ENCODE peak calls at places on chromosomes 12 and 14, in ten cellular contexts. A is AG04449, E is foreskin fibroblast, Y is cardiac fibroblast, J is fibroblast of pulmonary artery, N is GM06990, V is HL-60, U is upper lobe of right lung, Q is right cardiac atrium, C is breast epithelium. I is an unnamed sample.

GRCh38 chr12:127238061-127238460 is 1028.9 kb upstream of the TMEM132C start:
- DNase-seq in A (no peak), E (no peak), Y (no peak), J (peak), N (no peak), V (no peak), U (no peak), Q (no peak), C (no peak), I (peak)

GRCh38 chr14:51441001-51441400 is 201.0 kb downstream of the TMX1 start:
- DNase-seq in A (no peak), E (peak), Y (no peak), J (no peak), N (no peak), V (no peak), U (no peak), Q (no peak), C (no peak), I (peak)

GRCh38 chr12:5171701-5172100 is 128.0 kb downstream of the KCNA5 start:
- DNase-seq in A (no peak), E (peak), Y (peak), J (peak), N (no peak), V (no peak), U (no peak), Q (no peak), C (no peak), I (peak)

GRCh38 chr12:75714462-75715322 is 203.3 kb upstream of the KRR1 start:
- DNase-seq in A (no peak), E (no peak), Y (no peak), J (no peak), N (no peak), V (no peak), U (no peak), Q (no peak), C (no peak), I (peak)

GRCh38 chr12:121810234-121810817 is 6.5 kb downstream of the SETD1B start:
- DNase-seq in A (no peak), E (no peak), Y (no peak), J (no peak), N (no peak), V (no peak), U (no peak), Q (peak), C (no peak), I (no peak)

GRCh38 chr14:45065540-45065939 is 18.4 kb upstream of the PRPF39 start:
- DNase-seq in A (no peak), E (no peak), Y (peak), J (no peak), N (no peak), V (no peak), U (no peak), Q (no peak), C (no peak), I (no peak)

GRCh38 chr14:37150414-37150813 is 22.0 kb downstream of the SLC25A21 start:
- DNase-seq in A (no peak), E (no peak), Y (peak), J (peak), N (no peak), V (no peak), U (no peak), Q (no peak), C (no peak), I (peak)

GRCh38 chr14:75978249-75978731 is 3.5 kb downstream of the TGFB3 start:
- DNase-seq in A (no peak), E (no peak), Y (no peak), J (no peak), N (no peak), V (no peak), U (no peak), Q (no peak), C (peak), I (no peak)

GRCh38 chr14:104524726-104525125 is 54.8 kb upstream of the C14orf180 start:
- DNase-seq in A (no peak), E (no peak), Y (no peak), J (no peak), N (no peak), V (no peak), U (no peak), Q (no peak), C (no peak), I (no peak)

GRCh38 chr12:104501641-104502040 is 44.9 kb downstream of the CHST11 start:
- DNase-seq in A (no peak), E (no peak), Y (no peak), J (no peak), N (no peak), V (no peak), U (no peak), Q (no peak), C (no peak), I (no peak)

GRCh38 chr12:95608252-95609033 is 57.2 kb upstream of the USP44 start:
- DNase-seq in A (no peak), E (peak), Y (peak), J (peak), N (no peak), V (no peak), U (peak), Q (peak), C (no peak), I (peak)

GRCh38 chr12:110314308-110314707 is 33.3 kb downstream of the ATP2A2 start:
- DNase-seq in A (peak), E (peak), Y (peak), J (peak), N (peak), V (no peak), U (no peak), Q (no peak), C (no peak), I (peak)

GRCh38 chr12:50924439-50925341 is 27.7 kb upstream of the HIGD1C start:
- DNase-seq in A (no peak), E (peak), Y (peak), J (peak), N (peak), V (peak), U (peak), Q (peak), C (peak), I (peak)

GRCh38 chr14:61153436-61153835 is 127.7 kb downstream of the TMEM30B start:
- DNase-seq in A (peak), E (peak), Y (peak), J (peak), N (no peak), V (no peak), U (no peak), Q (no peak), C (no peak), I (no peak)

GRCh38 chr14:21978184-21978998 is 304.8 kb upstream of the OR4E1 start:
- DNase-seq in A (no peak), E (no peak), Y (peak), J (peak), N (no peak), V (peak), U (peak), Q (no peak), C (no peak), I (peak)

GRCh38 chr14:20624495-20625070 is 16.9 kb downstream of the OR6S1 start:
- DNase-seq in A (no peak), E (peak), Y (peak), J (peak), N (peak), V (no peak), U (peak), Q (peak), C (no peak), I (peak)

GRCh38 chr14:29529418-29529817 is 398.2 kb downstream of the PRKD1 start:
- DNase-seq in A (no peak), E (no peak), Y (peak), J (peak), N (no peak), V (no peak), U (no peak), Q (no peak), C (no peak), I (no peak)

GRCh38 chr12:114676142-114676741 is 7.7 kb downstream of the TBX3 start:
- DNase-seq in A (no peak), E (no peak), Y (no peak), J (no peak), N (no peak), V (no peak), U (no peak), Q (no peak), C (no peak), I (no peak)

GRCh38 chr14:56579345-56580316 is at the start of gene TMEM260:
- DNase-seq in A (peak), E (peak), Y (peak), J (peak), N (peak), V (peak), U (peak), Q (peak), C (peak), I (peak)

GRCh38 chr12:32651956-32652210 is 27.2 kb upstream of the DNM1L start:
- DNase-seq in A (no peak), E (no peak), Y (no peak), J (no peak), N (no peak), V (no peak), U (no peak), Q (no peak), C (no peak), I (no peak)

GRCh38 chr14:23562822-23563472 is 4.6 kb downstream of the AP1G2 start:
- DNase-seq in A (no peak), E (peak), Y (peak), J (peak), N (no peak), V (no peak), U (no peak), Q (peak), C (no peak), I (peak)

GRCh38 chr14:23559010-23559920 is 3.2 kb downstream of the THTPA start:
- DNase-seq in A (no peak), E (no peak), Y (peak), J (peak), N (no peak), V (no peak), U (peak), Q (peak), C (no peak), I (peak)

GRCh38 chr14:23561873-23562821 is 5.4 kb downstream of the AP1G2 start:
- DNase-seq in A (no peak), E (no peak), Y (peak), J (peak), N (no peak), V (no peak), U (peak), Q (peak), C (no peak), I (no peak)

GRCh38 chr14:23559921-23560520 is 4.0 kb downstream of the THTPA start:
- DNase-seq in A (no peak), E (no peak), Y (no peak), J (no peak), N (no peak), V (no peak), U (no peak), Q (peak), C (no peak), I (no peak)

GRCh38 chr14:23561259-23561658 is 5.2 kb downstream of the THTPA start:
- DNase-seq in A (no peak), E (no peak), Y (no peak), J (no peak), N (no peak), V (no peak), U (no peak), Q (peak), C (no peak), I (no peak)
- H3K4me3 ChIP-seq in A (no peak), E (no peak), Y (no peak), J (no peak), N (no peak), V (no peak), U (no peak), Q (no peak), C (no peak), I (no peak)

GRCh38 chr12:24617471-24617870 is 331.4 kb downstream of the BCAT1 start:
- DNase-seq in A (no peak), E (peak), Y (peak), J (peak), N (no peak), V (no peak), U (no peak), Q (no peak), C (no peak), I (no peak)
- H3K4me3 ChIP-seq in A (no peak), E (no peak), Y (no peak), J (no peak), N (no peak), V (no peak), U (no peak), Q (no peak), C (no peak), I (no peak)

DNA sequence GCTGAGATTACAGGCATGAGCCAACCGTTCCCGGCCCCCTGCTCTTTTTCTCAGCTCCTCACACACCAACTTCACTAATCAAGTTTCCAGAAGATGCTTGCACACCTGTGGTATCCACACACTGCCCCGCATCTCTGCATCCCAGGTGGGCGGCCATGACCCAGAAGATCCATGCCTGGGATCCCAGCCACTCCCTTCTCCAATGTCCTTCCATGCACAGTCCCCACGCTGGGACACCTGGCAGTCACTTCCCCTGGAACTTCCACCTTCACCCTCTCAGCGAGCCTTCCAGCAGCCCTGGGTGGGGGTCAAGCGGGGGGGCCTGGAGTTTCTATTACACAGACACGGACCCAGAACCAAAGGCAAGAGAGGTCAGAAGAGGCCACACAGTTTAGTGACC is 107.8 kb downstream of the CALM1 start:
- DNase-seq in A (no peak), E (no peak), Y (no peak), J (no peak), N (no peak), V (no peak), U (no peak), Q (peak), C (no peak), I (no peak)
- H3K4me3 ChIP-seq in A (no peak), E (no peak), Y (no peak), J (no peak), N (no peak), V (no peak), U (no peak), Q (no peak), C (no peak), I (no peak)

GRCh38 chr14:63432888-63433552 is 110.2 kb downstream of the PPP2R5E start:
- DNase-seq in A (no peak), E (no peak), Y (no peak), J (no peak), N (no peak), V (no peak), U (no peak), Q (no peak), C (no peak), I (no peak)

GRCh38 chr14:63438065-63438757 is 105.0 kb downstream of the PPP2R5E start:
- DNase-seq in A (peak), E (peak), Y (peak), J (peak), N (no peak), V (no peak), U (no peak), Q (peak), C (peak), I (peak)

GRCh38 chr14:63435838-63436237 is 107.3 kb downstream of the PPP2R5E start:
- DNase-seq in A (peak), E (peak), Y (peak), J (peak), N (no peak), V (no peak), U (peak), Q (peak), C (no peak), I (peak)

GRCh38 chr14:63435204-63435603 is 108.0 kb downstream of the PPP2R5E start:
- DNase-seq in A (no peak), E (no peak), Y (no peak), J (no peak), N (no peak), V (no peak), U (no peak), Q (no peak), C (no peak), I (no peak)

GRCh38 chr14:63436286-63437098 is 106.7 kb downstream of the PPP2R5E start:
- DNase-seq in A (no peak), E (no peak), Y (no peak), J (no peak), N (no peak), V (no peak), U (no peak), Q (no peak), C (no peak), I (no peak)
- H3K4me3 ChIP-seq in A (no peak), E (no peak), Y (no peak), J (no peak), N (no peak), V (no peak), U (no peak), Q (no peak), C (no peak), I (no peak)

GRCh38 chr12:84727964-84728363 is 184.6 kb downstream of the SLC6A15 start:
- DNase-seq in A (no peak), E (no peak), Y (peak), J (no peak), N (no peak), V (no peak), U (no peak), Q (no peak), C (no peak), I (peak)

GRCh38 chr12:84738481-84738972 is 174.1 kb downstream of the SLC6A15 start:
- DNase-seq in A (peak), E (peak), Y (peak), J (peak), N (no peak), V (no peak), U (no peak), Q (no peak), C (no peak), I (peak)

GRCh38 chr12:84730561-84731162 is 181.9 kb downstream of the SLC6A15 start:
- DNase-seq in A (no peak), E (no peak), Y (no peak), J (no peak), N (no peak), V (no peak), U (no peak), Q (no peak), C (no peak), I (no peak)

GRCh38 chr12:84732941-84733340 is 179.7 kb downstream of the SLC6A15 start:
- DNase-seq in A (no peak), E (no peak), Y (no peak), J (no peak), N (no peak), V (no peak), U (no peak), Q (no peak), C (no peak), I (peak)
- H3K4me3 ChIP-seq in A (no peak), E (no peak), Y (no peak), J (no peak), N (no peak), V (no peak), U (no peak), Q (no peak), C (no peak), I (no peak)

GRCh38 chr14:82636426-82636825 is 1102.8 kb upstream of the SEL1L start:
- DNase-seq in A (no peak), E (no peak), Y (no peak), J (no peak), N (no peak), V (no peak), U (no peak), Q (no peak), C (no peak), I (no peak)

GRCh38 chr14:82647088-82647697 is 1113.5 kb upstream of the SEL1L start:
- DNase-seq in A (no peak), E (no peak), Y (no peak), J (no peak), N (no peak), V (no peak), U (no peak), Q (no peak), C (no peak), I (no peak)

GRCh38 chr14:82641050-82641540 is 1107.4 kb upstream of the SEL1L start:
- DNase-seq in A (no peak), E (no peak), Y (no peak), J (no peak), N (no peak), V (no peak), U (no peak), Q (no peak), C (no peak), I (peak)

GRCh38 chr14:82642425-82642824 is 1108.8 kb upstream of the SEL1L start:
- DNase-seq in A (no peak), E (no peak), Y (peak), J (no peak), N (no peak), V (no peak), U (peak), Q (peak), C (peak), I (no peak)
- H3K4me3 ChIP-seq in A (no peak), E (peak), Y (no peak), J (no peak), N (no peak), V (no peak), U (peak), Q (no peak), C (no peak), I (no peak)

GRCh38 chr12:46356655-46357437 is 15.7 kb downstream of the SLC38A2 start:
- DNase-seq in A (peak), E (no peak), Y (no peak), J (no peak), N (no peak), V (no peak), U (no peak), Q (no peak), C (no peak), I (no peak)
- H3K4me3 ChIP-seq in A (no peak), E (no peak), Y (no peak), J (no peak), N (no peak), V (no peak), U (no peak), Q (no peak), C (no peak), I (no peak)

GRCh38 chr12:29960113-29960512 is 176.4 kb upstream of the TMTC1 start:
- DNase-seq in A (no peak), E (no peak), Y (peak), J (peak), N (no peak), V (no peak), U (no peak), Q (no peak), C (no peak), I (no peak)
- H3K4me3 ChIP-seq in A (no peak), E (no peak), Y (no peak), J (no peak), N (no peak), V (no peak), U (no peak), Q (no peak), C (no peak), I (no peak)

I was measured in bronchial epithelial cell.